ENCODE peak calls at places on chromosomes 11 and 22, in seven cellular contexts. G is pancreas, I is HCT116, T is OCI-LY7, A is SK-N-SH, S is transverse colon, Z is IMR-90. M is an unnamed sample. For H3K4me1, the result is how much of the 10 kb centered on the place peaks cover.

GRCh38 chr11:1931326-1931725 is 11.8 kb downstream of the TNNT3 start:
- DNase-seq in S (no peak), I (no peak), Z (peak), G (no peak), A (peak), T (no peak), M (no peak)

GRCh38 chr11:90243534-90243933 is 20.7 kb upstream of the CHORDC1 start:
- DNase-seq in I (no peak), S (no peak), Z (no peak), A (no peak), G (no peak), T (no peak), M (no peak)

GRCh38 chr11:85874265-85874664 is 19.1 kb downstream of the CCDC83 start:
- DNase-seq in G (no peak), S (no peak), A (no peak), T (no peak), I (no peak), Z (peak), M (no peak)

GRCh38 chr22:45879552-45879949 is 97.4 kb downstream of the WNT7B start:
- DNase-seq in I (no peak), S (no peak), Z (no peak), T (no peak), A (no peak), G (no peak), M (no peak)

GRCh38 chr11:31656051-31656450 is 146.5 kb downstream of the ELP4 start:
- DNase-seq in A (no peak), T (no peak), S (no peak), I (no peak), Z (peak), G (no peak), M (no peak)

GRCh38 chr11:112321521-112322172 is 61.0 kb upstream of the PLET1 start:
- DNase-seq in G (peak), T (no peak), I (peak), Z (peak), A (no peak), S (peak), M (no peak)

GRCh38 chr22:43897751-43898261 is 6.0 kb upstream of the PNPLA5 start:
- DNase-seq in G (no peak), Z (peak), T (no peak), A (no peak), I (no peak), S (no peak), M (no peak)

GRCh38 chr11:117239295-117239694 is 6.8 kb downstream of the RNF214 start:
- DNase-seq in I (no peak), Z (peak), A (no peak), S (no peak), T (no peak), G (no peak), M (no peak)

GRCh38 chr11:11620966-11621880 is 582 bp downstream of the GALNT18 start:
- DNase-seq in G (peak), I (no peak), T (no peak), Z (peak), A (peak), S (peak), M (no peak)

GRCh38 chr11:96254087-96254486 is 88.9 kb downstream of the MAML2 start:
- DNase-seq in T (peak), G (no peak), S (peak), Z (peak), I (no peak), A (no peak), M (no peak)

GRCh38 chr11:100929377-100929776 is 200.2 kb downstream of the PGR start:
- DNase-seq in I (no peak), S (no peak), A (no peak), Z (peak), T (no peak), G (no peak), M (no peak)

GRCh38 chr11:5336331-5336730 is 7.0 kb downstream of the OR51B5 start:
- DNase-seq in Z (peak), G (no peak), I (no peak), S (no peak), A (no peak), T (no peak), M (no peak)

GRCh38 chr11:64450168-64450560 is 91.2 kb downstream of the RPS6KA4 start:
- DNase-seq in S (no peak), G (no peak), T (no peak), Z (no peak), A (no peak), I (no peak), M (no peak)
- H3K4me1 ChIP-seq in S (under half), G (under half), T (under half), Z (under half), A (under half), I (under half), M (under half)

GRCh38 chr11:134819026-134819425 is 407.0 kb upstream of the B3GAT1 start:
- DNase-seq in T (no peak), A (no peak), S (no peak), G (no peak), I (no peak), Z (no peak), M (no peak)
- TF ChIP-seq CTCF in T (no peak), A (no peak), S (no peak), G (no peak), I (peak), Z (no peak), M (no peak)

DNA sequence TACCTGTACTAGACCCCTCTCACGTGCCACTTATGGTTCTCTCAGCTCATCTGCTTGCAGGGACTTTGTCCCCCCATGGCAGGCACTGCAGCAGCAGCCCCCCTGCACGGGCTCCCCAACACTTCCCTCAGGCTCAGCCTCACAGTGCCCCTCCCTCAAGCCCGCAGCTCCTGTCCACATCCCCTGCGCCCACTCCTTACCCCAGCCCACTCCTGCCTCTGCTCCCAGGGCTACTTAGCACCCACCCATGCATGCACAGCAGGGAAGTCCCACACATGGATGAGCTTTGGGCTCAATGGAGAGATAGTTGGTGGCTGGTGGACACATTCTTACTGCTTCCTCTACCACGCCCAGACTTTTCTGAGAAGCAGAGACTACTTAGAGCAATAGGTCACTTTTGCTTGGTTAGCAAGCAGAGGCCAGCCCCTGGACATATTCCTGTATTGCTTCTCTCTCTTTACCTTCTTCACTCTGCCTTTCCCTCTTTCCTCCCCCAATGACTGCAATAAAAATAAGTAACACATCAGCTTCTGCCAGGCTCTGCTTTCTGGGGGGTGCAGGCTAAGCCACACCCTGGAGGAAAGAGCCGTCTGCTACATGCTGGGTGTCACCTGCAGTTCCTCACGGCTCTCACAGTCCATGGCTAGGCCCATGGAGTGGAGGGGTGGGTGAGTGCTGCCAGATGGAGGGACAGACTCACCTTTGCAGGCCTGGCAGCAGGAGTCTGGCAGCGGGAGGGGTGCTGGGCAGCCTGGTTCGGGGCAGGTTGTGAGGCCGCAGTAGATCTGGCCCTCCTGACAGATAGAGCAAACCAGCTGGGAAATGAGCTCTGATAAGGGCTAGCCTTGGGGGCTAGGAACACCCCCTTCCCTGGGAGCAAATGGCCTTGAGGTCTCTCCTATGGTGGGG is 23.4 kb downstream of the CHRDL2 start:
- DNase-seq in A (no peak), Z (no peak), I (no peak), G (no peak), T (no peak), S (no peak), M (no peak)
- H3K27ac ChIP-seq in A (no peak), Z (no peak), I (no peak), G (no peak), T (no peak), S (no peak), M (no peak)

GRCh38 chr11:119691701-119692546 is 37.1 kb downstream of the NECTIN1 start:
- DNase-seq in I (no peak), Z (no peak), T (no peak), S (no peak), G (no peak), A (no peak), M (no peak)

GRCh38 chr11:119692547-119692834 is 36.5 kb downstream of the NECTIN1 start:
- DNase-seq in Z (no peak), A (no peak), G (no peak), T (no peak), I (no peak), S (no peak), M (no peak)

GRCh38 chr11:119693253-119693815 is 35.7 kb downstream of the NECTIN1 start:
- DNase-seq in S (no peak), T (no peak), G (no peak), I (no peak), Z (no peak), A (no peak), M (no peak)

GRCh38 chr11:119696378-119697157 is 32.4 kb downstream of the NECTIN1 start:
- DNase-seq in A (no peak), T (no peak), I (no peak), Z (no peak), S (peak), G (no peak), M (no peak)

DNA sequence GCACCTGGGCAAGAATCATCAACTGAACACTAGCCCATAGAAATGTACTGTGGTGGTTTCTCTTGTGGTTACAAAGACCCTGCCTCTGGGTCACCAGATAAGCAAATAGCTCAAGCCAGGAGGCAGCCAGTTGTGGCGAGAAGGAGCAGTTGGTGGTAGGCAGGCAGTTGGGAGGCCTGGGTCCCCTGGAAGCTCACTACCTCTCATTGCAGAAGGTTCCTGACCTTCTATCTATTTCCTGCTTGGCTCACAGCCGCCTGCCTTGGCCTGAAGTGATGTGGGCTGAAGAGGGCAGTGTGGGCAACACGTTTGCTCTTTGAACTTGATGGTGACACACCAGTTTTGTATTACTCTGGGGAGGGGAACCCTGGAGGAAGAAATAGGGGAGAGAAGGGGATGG is 34.7 kb downstream of the NECTIN1 start:
- DNase-seq in G (peak), Z (no peak), A (no peak), I (no peak), T (peak), S (peak), M (no peak)
- H3K4me1 ChIP-seq in G (under half), Z (under half), A (half or more), I (half or more), T (under half), S (under half), M (under half)

GRCh38 chr11:133619397-133619796 is 87.1 kb upstream of the OPCML start:
- DNase-seq in I (no peak), G (no peak), Z (no peak), S (no peak), A (no peak), T (no peak), M (no peak)

GRCh38 chr11:133618500-133618899 is 86.2 kb upstream of the OPCML start:
- DNase-seq in Z (no peak), S (no peak), I (no peak), G (no peak), A (no peak), T (no peak), M (no peak)

GRCh38 chr11:133619973-133620372 is 87.7 kb upstream of the OPCML start:
- DNase-seq in S (no peak), T (peak), A (peak), I (no peak), Z (no peak), G (no peak), M (no peak)
- TF ChIP-seq CTCF in S (no peak), T (peak), A (no peak), I (no peak), Z (no peak), G (no peak), M (no peak)

GRCh38 chr11:69488543-69488940 is 7.1 kb downstream of the LINC01488 start:
- DNase-seq in Z (no peak), G (peak), I (no peak), A (no peak), T (no peak), S (no peak), M (no peak)

GRCh38 chr11:69489031-69489745 is 7.7 kb downstream of the LINC01488 start:
- DNase-seq in S (no peak), T (no peak), G (peak), Z (no peak), I (no peak), A (no peak), M (no peak)

GRCh38 chr11:69487391-69487790 is 5.9 kb downstream of the LINC01488 start:
- DNase-seq in G (no peak), Z (no peak), I (no peak), T (no peak), S (no peak), A (no peak), M (no peak)

GRCh38 chr11:69486773-69487266 is 5.4 kb downstream of the LINC01488 start:
- DNase-seq in S (no peak), A (no peak), Z (no peak), T (no peak), I (no peak), G (peak), M (no peak)

GRCh38 chr11:69487849-69488542 is 6.5 kb downstream of the LINC01488 start:
- DNase-seq in S (no peak), T (no peak), A (no peak), G (peak), Z (no peak), I (no peak), M (no peak)
- H3K27ac ChIP-seq in S (no peak), T (no peak), A (no peak), G (no peak), Z (no peak), I (no peak), M (peak)

GRCh38 chr22:49930596-49931412 is 12.4 kb downstream of the CRELD2 start:
- DNase-seq in G (peak), S (peak), Z (peak), I (peak), T (peak), A (peak), M (peak)
- H3K4me1 ChIP-seq in G (under half), S (under half), Z (under half), I (under half), T (half or more), A (under half), M (under half)

DNA sequence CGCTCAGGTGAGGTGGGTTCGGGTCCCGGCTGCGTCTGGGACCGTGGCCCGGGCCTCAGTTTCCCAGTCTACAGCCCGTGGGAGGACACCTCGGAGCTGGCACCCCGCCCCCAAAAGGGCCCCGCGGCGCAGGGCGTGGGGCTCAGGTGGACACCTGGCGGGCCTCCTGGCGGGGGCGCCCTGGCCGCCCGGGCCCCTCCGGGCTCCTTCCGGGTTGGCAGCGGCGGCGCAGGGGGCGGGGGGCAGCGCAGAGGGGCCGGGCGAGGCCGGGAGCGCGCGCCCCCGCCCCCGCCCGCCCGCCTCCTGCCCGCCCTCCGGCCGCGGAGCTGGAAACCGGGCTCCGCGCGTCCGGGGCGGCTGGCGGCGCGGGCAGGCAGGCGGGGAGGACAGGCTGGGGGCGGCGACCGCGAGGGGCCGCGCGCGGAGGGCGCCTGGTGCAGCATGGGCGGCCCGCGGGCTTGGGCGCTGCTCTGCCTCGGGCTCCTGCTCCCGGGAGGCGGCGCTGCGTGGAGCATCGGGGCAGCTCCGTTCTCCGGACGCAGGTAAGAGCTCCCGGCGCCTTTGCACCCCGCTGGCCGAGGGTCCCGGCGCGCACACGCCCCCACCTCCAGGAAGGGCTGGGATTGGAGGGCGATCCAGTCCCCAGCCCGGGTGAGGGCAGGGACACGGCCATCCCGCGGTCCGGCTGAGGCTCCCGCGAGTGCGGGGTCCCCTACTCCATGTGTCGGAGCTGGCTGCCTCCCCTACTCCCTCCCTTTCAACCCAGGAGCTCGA is at the start of gene EMID1:
- DNase-seq in Z (peak), S (peak), I (no peak), T (no peak), G (peak), A (peak), M (no peak)
- TF ChIP-seq CTCF in Z (peak), S (no peak), I (no peak), T (no peak), G (no peak), A (no peak), M (peak)

DNA sequence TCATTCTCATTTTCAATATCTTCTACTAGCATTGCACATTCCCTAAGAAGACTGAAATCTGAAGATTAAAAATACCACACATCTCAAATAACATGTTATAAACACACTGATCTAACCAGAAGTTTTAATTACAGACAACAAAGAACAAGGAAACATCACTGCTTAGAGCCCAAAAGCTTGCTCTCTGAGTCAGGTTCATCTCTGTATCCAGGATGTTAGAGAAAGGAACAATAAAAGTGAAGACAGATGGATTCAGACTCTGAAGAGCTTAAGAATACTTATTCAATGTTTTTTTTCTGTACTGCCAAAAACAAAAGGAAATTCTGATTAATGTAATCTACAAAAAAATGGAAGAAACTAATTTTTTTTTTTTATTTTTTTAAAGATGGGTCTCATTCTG is 16.5 kb downstream of the RDX start:
- DNase-seq in T (no peak), I (no peak), A (no peak), G (no peak), Z (no peak), S (no peak), M (no peak)
- H3K27ac ChIP-seq in T (no peak), I (no peak), A (no peak), G (no peak), Z (no peak), S (no peak), M (no peak)

GRCh38 chr11:75905434-75905833 is 90.4 kb downstream of the UVRAG start:
- DNase-seq in A (no peak), G (no peak), I (no peak), Z (no peak), S (no peak), T (no peak), M (no peak)
- H3K4me1 ChIP-seq in A (under half), G (under half), I (under half), Z (under half), S (under half), T (under half), M (under half)